ENCODE peak calls at places on chromosomes 3 and 15, in four cellular contexts. One of them, this sample, is unnamed.

GRCh38 chr15:73821181-73821580 is 52.2 kb upstream of the TBC1D21 start:
- DNase-seq in K562: no peak
- DNase-seq in SK-N-SH: no peak
- DNase-seq in H1: no peak
- DNase-seq in this sample: no peak

GRCh38 chr3:52289747-52290595 is 2.3 kb downstream of the GLYCTK start:
- DNase-seq in K562: no peak
- DNase-seq in SK-N-SH: no peak
- DNase-seq in H1: no peak
- DNase-seq in this sample: no peak

GRCh38 chr3:150407051-150407817 is 864 bp upstream of the TSC22D2 start:
- DNase-seq in K562: peak
- DNase-seq in SK-N-SH: peak
- DNase-seq in H1: no peak
- DNase-seq in this sample: no peak

GRCh38 chr15:77944002-77944867 is 133.3 kb downstream of the TBC1D2B start:
- DNase-seq in K562: peak
- DNase-seq in SK-N-SH: peak
- DNase-seq in H1: peak
- DNase-seq in this sample: peak

GRCh38 chr3:152505926-152506325 is 237.2 kb downstream of the MBNL1 start:
- DNase-seq in K562: no peak
- DNase-seq in SK-N-SH: no peak
- DNase-seq in H1: no peak
- DNase-seq in this sample: no peak

GRCh38 chr3:177574232-177574856 is 377.1 kb upstream of the TBL1XR1 start:
- DNase-seq in K562: peak
- DNase-seq in SK-N-SH: no peak
- DNase-seq in H1: no peak
- DNase-seq in this sample: peak

GRCh38 chr3:12588039-12588673 is 31.3 kb downstream of the MKRN2 start:
- DNase-seq in K562: no peak
- DNase-seq in SK-N-SH: no peak
- DNase-seq in H1: no peak
- DNase-seq in this sample: no peak

GRCh38 chr15:73941044-73941443 is 14.8 kb downstream of the LOXL1 start:
- DNase-seq in K562: no peak
- DNase-seq in SK-N-SH: no peak
- DNase-seq in H1: no peak
- DNase-seq in this sample: no peak

GRCh38 chr3:171833775-171834460 is 9.2 kb upstream of the TMEM212 start:
- DNase-seq in K562: no peak
- DNase-seq in SK-N-SH: no peak
- DNase-seq in H1: no peak
- DNase-seq in this sample: no peak

GRCh38 chr3:32684029-32684799 is 774 bp upstream of the CNOT10 start:
- DNase-seq in K562: no peak
- DNase-seq in SK-N-SH: no peak
- DNase-seq in H1: no peak
- DNase-seq in this sample: no peak

GRCh38 chr15:66098019-66098363 is 155.6 kb downstream of the MEGF11 start:
- DNase-seq in K562: no peak
- DNase-seq in SK-N-SH: no peak
- DNase-seq in H1: no peak
- DNase-seq in this sample: no peak

GRCh38 chr3:127970966-127971592 is 56.0 kb downstream of the KBTBD12 start:
- DNase-seq in K562: peak
- DNase-seq in SK-N-SH: peak
- DNase-seq in H1: no peak
- DNase-seq in this sample: no peak

GRCh38 chr15:88029696-88030095 is 226.8 kb downstream of the NTRK3 start:
- DNase-seq in K562: no peak
- DNase-seq in SK-N-SH: peak
- DNase-seq in H1: no peak
- DNase-seq in this sample: no peak

GRCh38 chr3:43866529-43867353 is 176.0 kb downstream of the ABHD5 start:
- DNase-seq in K562: no peak
- DNase-seq in SK-N-SH: no peak
- DNase-seq in H1: no peak
- DNase-seq in this sample: no peak

GRCh38 chr3:14467723-14468620 is 65.6 kb downstream of the SLC6A6 start:
- DNase-seq in K562: peak
- DNase-seq in SK-N-SH: peak
- DNase-seq in H1: no peak
- DNase-seq in this sample: peak

GRCh38 chr3:112759681-112760080 is 87.0 kb downstream of the CD200R1L start:
- DNase-seq in K562: no peak
- DNase-seq in SK-N-SH: no peak
- DNase-seq in H1: no peak
- DNase-seq in this sample: no peak

GRCh38 chr3:108767258-108767657 is 10.0 kb upstream of the RETNLB start:
- DNase-seq in K562: no peak
- DNase-seq in SK-N-SH: no peak
- DNase-seq in H1: no peak
- DNase-seq in this sample: no peak

GRCh38 chr3:99532246-99532645 is 106.1 kb upstream of the COL8A1 start:
- DNase-seq in K562: peak
- DNase-seq in SK-N-SH: peak
- DNase-seq in H1: peak
- DNase-seq in this sample: peak

GRCh38 chr3:49803464-49804140 is 541 bp downstream of the INKA1 start:
- DNase-seq in K562: peak
- DNase-seq in SK-N-SH: peak
- DNase-seq in H1: no peak
- DNase-seq in this sample: peak

GRCh38 chr3:43512749-43513404 is 108.9 kb downstream of the ANO10 start:
- DNase-seq in K562: no peak
- DNase-seq in SK-N-SH: no peak
- DNase-seq in H1: no peak
- DNase-seq in this sample: no peak

GRCh38 chr3:107660316-107660976 is 137.7 kb downstream of the BBX start:
- DNase-seq in K562: no peak
- DNase-seq in SK-N-SH: peak
- DNase-seq in H1: no peak
- DNase-seq in this sample: no peak

GRCh38 chr15:99752556-99752955 is 19.3 kb upstream of the LYSMD4 start:
- DNase-seq in K562: no peak
- DNase-seq in SK-N-SH: no peak
- DNase-seq in H1: no peak
- DNase-seq in this sample: no peak

GRCh38 chr3:52820741-52821140 is 9.7 kb downstream of the ITIH4 start:
- DNase-seq in K562: peak
- DNase-seq in SK-N-SH: peak
- DNase-seq in H1: peak
- DNase-seq in this sample: peak

GRCh38 chr3:14156201-14156600 is 22.2 kb downstream of the XPC start:
- DNase-seq in K562: no peak
- DNase-seq in SK-N-SH: no peak
- DNase-seq in H1: no peak
- DNase-seq in this sample: no peak

GRCh38 chr3:63353383-63353782 is 75.3 kb downstream of the SYNPR start:
- DNase-seq in K562: no peak
- DNase-seq in SK-N-SH: no peak
- DNase-seq in H1: no peak
- DNase-seq in this sample: no peak

GRCh38 chr3:73950781-73951180 is 326.0 kb upstream of the PDZRN3 start:
- DNase-seq in K562: no peak
- DNase-seq in SK-N-SH: no peak
- DNase-seq in H1: no peak
- DNase-seq in this sample: no peak
- TF ChIP-seq TEAD4 in K562: no peak
- TF ChIP-seq TEAD4 in SK-N-SH: no peak
- TF ChIP-seq TEAD4 in H1: no peak
- TF ChIP-seq TEAD4 in this sample: no peak

GRCh38 chr3:46915297-46915822 is 37.8 kb downstream of the PTH1R start:
- DNase-seq in K562: no peak
- DNase-seq in SK-N-SH: no peak
- DNase-seq in H1: no peak
- DNase-seq in this sample: no peak
- TF ChIP-seq TEAD4 in K562: no peak
- TF ChIP-seq TEAD4 in SK-N-SH: no peak
- TF ChIP-seq TEAD4 in H1: no peak
- TF ChIP-seq TEAD4 in this sample: no peak

GRCh38 chr3:190227064-190227463 is 95.2 kb downstream of the CLDN1 start:
- DNase-seq in K562: no peak
- DNase-seq in SK-N-SH: no peak
- DNase-seq in H1: no peak
- DNase-seq in this sample: no peak

GRCh38 chr3:190225186-190225692 is 97.0 kb downstream of the CLDN1 start:
- DNase-seq in K562: no peak
- DNase-seq in SK-N-SH: peak
- DNase-seq in H1: no peak
- DNase-seq in this sample: no peak

GRCh38 chr3:190224466-190225185 is 97.6 kb downstream of the CLDN1 start:
- DNase-seq in K562: no peak
- DNase-seq in SK-N-SH: no peak
- DNase-seq in H1: no peak
- DNase-seq in this sample: no peak

GRCh38 chr3:190229632-190230424 is 92.4 kb downstream of the CLDN1 start:
- DNase-seq in K562: no peak
- DNase-seq in SK-N-SH: no peak
- DNase-seq in H1: no peak
- DNase-seq in this sample: no peak
- TF ChIP-seq TEAD4 in K562: no peak
- TF ChIP-seq TEAD4 in SK-N-SH: peak
- TF ChIP-seq TEAD4 in H1: no peak
- TF ChIP-seq TEAD4 in this sample: no peak

GRCh38 chr3:28343144-28343543 is 5.4 kb upstream of the ZCWPW2 start:
- DNase-seq in K562: no peak
- DNase-seq in SK-N-SH: no peak
- DNase-seq in H1: no peak
- DNase-seq in this sample: no peak
- TF ChIP-seq TEAD4 in K562: no peak
- TF ChIP-seq TEAD4 in SK-N-SH: no peak
- TF ChIP-seq TEAD4 in H1: no peak
- TF ChIP-seq TEAD4 in this sample: no peak

DNA sequence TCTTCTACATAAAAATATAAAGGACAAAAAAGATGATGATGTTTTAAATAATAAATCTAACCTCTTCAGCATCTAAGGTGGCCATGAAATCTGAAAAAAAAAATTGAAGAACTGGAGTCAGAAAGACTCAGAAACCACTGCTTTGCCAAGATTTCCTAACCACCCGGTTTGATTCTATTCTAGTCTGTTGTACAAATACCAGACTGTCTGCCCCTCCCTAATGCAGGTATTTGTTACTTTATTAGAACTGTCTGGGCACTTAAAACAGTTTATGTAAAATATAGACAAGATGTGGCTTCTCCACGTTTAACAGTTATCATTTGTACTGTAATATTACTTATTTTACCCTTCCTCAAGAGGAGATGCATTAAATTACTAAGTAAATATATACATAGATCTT is 48.8 kb downstream of the UACA start:
- DNase-seq in K562: no peak
- DNase-seq in SK-N-SH: no peak
- DNase-seq in H1: no peak
- DNase-seq in this sample: no peak
- TF ChIP-seq TEAD4 in K562: no peak
- TF ChIP-seq TEAD4 in SK-N-SH: no peak
- TF ChIP-seq TEAD4 in H1: no peak
- TF ChIP-seq TEAD4 in this sample: no peak

GRCh38 chr3:71465371-71466007 is 118.0 kb downstream of the FOXP1 start:
- DNase-seq in K562: no peak
- DNase-seq in SK-N-SH: no peak
- DNase-seq in H1: no peak
- DNase-seq in this sample: no peak
- TF ChIP-seq TEAD4 in K562: no peak
- TF ChIP-seq TEAD4 in SK-N-SH: no peak
- TF ChIP-seq TEAD4 in H1: no peak
- TF ChIP-seq TEAD4 in this sample: no peak

DNA sequence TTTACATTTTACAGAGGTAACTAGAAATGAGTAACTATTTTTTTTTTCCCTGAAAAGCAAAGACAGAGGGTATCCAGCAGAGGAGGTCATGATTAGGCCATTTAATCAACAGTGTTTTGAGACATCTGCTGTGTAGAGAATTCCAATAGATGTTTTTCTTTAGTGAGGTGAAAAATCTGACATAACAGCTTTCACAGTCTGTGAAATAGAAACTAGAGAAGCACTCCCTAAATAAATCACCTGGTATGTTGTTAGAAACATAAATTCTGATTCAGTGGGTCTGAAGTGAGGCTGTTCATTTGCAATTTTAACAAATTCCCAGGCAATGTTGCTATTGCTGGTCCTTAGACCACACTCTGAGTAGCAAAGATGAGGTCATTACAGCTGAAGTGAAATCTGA is 329.2 kb upstream of the LRRC3B start:
- DNase-seq in K562: no peak
- DNase-seq in SK-N-SH: no peak
- DNase-seq in H1: no peak
- DNase-seq in this sample: no peak
- TF ChIP-seq TEAD4 in K562: no peak
- TF ChIP-seq TEAD4 in SK-N-SH: no peak
- TF ChIP-seq TEAD4 in H1: no peak
- TF ChIP-seq TEAD4 in this sample: no peak

DNA sequence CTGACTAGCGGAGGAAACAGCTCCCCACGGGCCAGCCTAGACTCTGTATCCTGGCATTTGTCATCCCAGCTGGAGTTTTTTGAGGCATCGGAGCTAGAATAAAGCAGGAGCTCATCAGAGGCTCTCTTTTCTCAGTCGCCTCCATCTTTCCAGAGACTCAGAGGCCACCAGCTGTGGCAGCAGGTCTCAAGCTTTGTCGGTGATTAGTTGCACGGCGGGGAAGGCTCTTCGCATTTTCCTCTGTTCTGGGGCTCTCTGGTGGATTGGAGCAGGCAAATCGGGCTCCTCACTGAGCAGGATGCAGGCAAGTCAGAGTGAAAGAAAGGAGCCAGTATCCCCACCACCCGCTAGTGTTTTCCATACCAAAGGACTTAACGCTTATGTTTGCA is 126.9 kb downstream of the PTPRG start:
- DNase-seq in K562: no peak
- DNase-seq in SK-N-SH: no peak
- DNase-seq in H1: peak
- DNase-seq in this sample: peak
- TF ChIP-seq TEAD4 in K562: no peak
- TF ChIP-seq TEAD4 in SK-N-SH: no peak
- TF ChIP-seq TEAD4 in H1: peak
- TF ChIP-seq TEAD4 in this sample: no peak

This sample was measured in WTC11.